ENCODE peak calls at places on chromosomes 5 and 9, in four cellular contexts. O, T, W and K are unnamed samples.
A peak's percentile ranks its signal among the peaks of the same experiment; 100 is the strongest.

GRCh38 chr5:66582499-66582898 is 13.7 kb upstream of the MAST4 start:
- DNase-seq in W (no peak), O (peak; percentile 39), T (no peak), K (peak; percentile 58)

GRCh38 chr5:180053061-180053602 is 18.4 kb downstream of the RNF130 start:
- DNase-seq in T (no peak), W (no peak), O (no peak), K (no peak)

GRCh38 chr9:79700607-79701330 is 129.0 kb downstream of the TLE4 start:
- DNase-seq in O (no peak), W (no peak), T (no peak), K (peak; percentile 13)

GRCh38 chr5:56233230-56233629 is at the start of gene ANKRD55:
- DNase-seq in W (no peak), T (no peak), O (no peak), K (no peak)

GRCh38 chr5:54671111-54671531 is 153.6 kb downstream of the SNX18 start:
- DNase-seq in W (no peak), O (peak; percentile 15), T (no peak), K (peak; percentile 30)

GRCh38 chr5:72817076-72817476 is 615 bp downstream of the TNPO1 start:
- DNase-seq in W (no peak), O (peak; percentile 69), T (peak; percentile 55), K (peak; percentile 62)

GRCh38 chr9:94584555-94584954 is 9.1 kb downstream of the FBP2 start:
- DNase-seq in O (no peak), W (no peak), T (no peak), K (no peak)

GRCh38 chr5:56415356-56415765 is 182.2 kb upstream of the ANKRD55 start:
- DNase-seq in O (peak; percentile 35), W (peak; percentile 30), T (no peak), K (peak; percentile 45)

GRCh38 chr5:168073311-168073710 is 218.1 kb upstream of the WWC1 start:
- DNase-seq in O (no peak), W (no peak), T (no peak), K (no peak)

GRCh38 chr9:81035171-81035570 is 654.2 kb downstream of the TLE1 start:
- DNase-seq in T (no peak), O (no peak), W (no peak), K (peak; percentile 8)

GRCh38 chr9:5553211-5553610 is 42.9 kb downstream of the PDCD1LG2 start:
- DNase-seq in W (no peak), T (no peak), O (peak; percentile 27), K (no peak)

GRCh38 chr9:22446589-22446949 is at the start of gene DMRTA1:
- DNase-seq in W (no peak), T (peak; percentile 92), O (peak; percentile 79), K (peak; percentile 90)

GRCh38 chr5:124176692-124177091 is 569.7 kb downstream of the ZNF608 start:
- DNase-seq in T (no peak), W (no peak), O (no peak), K (no peak)

GRCh38 chr9:12681620-12682019 is 11.6 kb upstream of the TYRP1 start:
- DNase-seq in O (no peak), T (no peak), W (peak; percentile 32), K (no peak)

GRCh38 chr5:109740329-109740728 is 50.6 kb downstream of the MAN2A1 start:
- DNase-seq in W (no peak), O (no peak), T (peak; percentile 23), K (peak; percentile 25)

GRCh38 chr9:129073404-129073803 is 7.5 kb upstream of the DOLPP1 start:
- DNase-seq in T (no peak), O (no peak), W (no peak), K (no peak)

GRCh38 chr9:125521462-125522327 is 185.3 kb downstream of the MAPKAP1 start:
- DNase-seq in T (no peak), O (peak; percentile 76), W (peak; percentile 80), K (peak; percentile 83)

GRCh38 chr5:133285583-133286021 is 233.8 kb downstream of the HSPA4 start:
- DNase-seq in T (no peak), O (no peak), W (peak; percentile 3), K (no peak)